ENCODE peak calls at places on chromosomes 7 and 10, in five cellular contexts. C is neuronal stem cell, W is mesenchymal stem cell, M is mesendoderm, P is H1. T is an unnamed sample.

GRCh38 chr10:105868935-105869334 is 1227.8 kb downstream of the SORCS3 start:
- DNase-seq in C (no peak), W (no peak), M (no peak), P (no peak), T (no peak)

GRCh38 chr10:30857803-30858202 is 173.9 kb downstream of the ZNF438 start:
- DNase-seq in C (no peak), W (peak), M (no peak), P (no peak), T (peak)

GRCh38 chr10:127368101-127368500 is 171.7 kb upstream of the INSYN2A start:
- DNase-seq in C (no peak), W (no peak), M (no peak), P (no peak), T (no peak)

GRCh38 chr10:99694171-99694570 is 34.9 kb downstream of the ENTPD7 start:
- DNase-seq in C (no peak), W (peak), M (no peak), P (no peak), T (peak)

GRCh38 chr7:156752371-156753297 is 112.1 kb downstream of the RNF32 start:
- DNase-seq in C (peak), W (peak), M (no peak), P (no peak), T (peak)

GRCh38 chr10:104622598-104623209 is 18.4 kb upstream of the SORCS3 start:
- DNase-seq in C (peak), W (no peak), M (peak), P (no peak), T (no peak)

GRCh38 chr7:1103009-1103788 is 15.3 kb downstream of the GPER1 start:
- DNase-seq in C (no peak), W (no peak), M (no peak), P (no peak), T (no peak)

GRCh38 chr7:81606078-81606863 is 163.6 kb downstream of the HGF start:
- DNase-seq in C (no peak), W (no peak), M (no peak), P (no peak), T (no peak)

GRCh38 chr7:154503962-154504550 is 451.9 kb downstream of the DPP6 start:
- DNase-seq in C (peak), W (peak), M (peak), P (no peak), T (peak)

GRCh38 chr10:117186832-117187615 is 10.3 kb upstream of the KCNK18 start:
- DNase-seq in C (no peak), W (no peak), M (peak), P (no peak), T (peak)

GRCh38 chr10:50417906-50418697 is 166.8 kb upstream of the ASAH2 start:
- DNase-seq in C (peak), W (peak), M (peak), P (peak), T (peak)

GRCh38 chr7:156162451-156162850 is 350.2 kb upstream of the SHH start:
- DNase-seq in C (no peak), W (no peak), M (no peak), P (no peak), T (no peak)

GRCh38 chr10:124614003-124614659 is 130.0 kb downstream of the FAM53B start:
- DNase-seq in C (no peak), W (no peak), M (no peak), P (no peak), T (no peak)

GRCh38 chr10:126118476-126118875 is 222.1 kb downstream of the FANK1 start:
- DNase-seq in C (no peak), W (no peak), M (no peak), P (no peak), T (no peak)

GRCh38 chr10:761376-761775 is 71.9 kb upstream of the DIP2C start:
- DNase-seq in C (no peak), W (no peak), M (no peak), P (no peak), T (no peak)

DNA sequence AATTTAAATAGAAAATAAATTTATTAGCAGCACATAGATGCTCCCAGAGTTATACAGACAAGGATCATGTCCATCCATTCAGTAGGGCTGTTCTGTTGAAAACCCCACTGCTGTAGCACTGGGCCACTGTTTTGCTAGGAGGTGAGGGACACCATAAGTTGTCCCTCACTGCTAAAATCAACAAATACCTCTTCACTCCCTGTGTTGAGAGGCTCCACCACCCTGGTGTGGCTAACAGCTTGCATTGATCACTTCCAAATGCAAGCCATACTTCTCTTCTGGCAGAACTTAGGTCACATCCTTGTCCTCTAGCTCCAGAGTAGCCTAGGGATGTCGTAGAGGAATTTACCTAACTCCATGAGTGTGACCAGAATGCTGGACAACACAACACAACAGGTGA is 55.4 kb downstream of the MDFIC start:
- DNase-seq in C (no peak), W (no peak), M (peak), P (no peak), T (no peak)
- H3K23ac ChIP-seq in C (no peak), W (no peak), M (no peak), P (no peak), T (peak)

DNA sequence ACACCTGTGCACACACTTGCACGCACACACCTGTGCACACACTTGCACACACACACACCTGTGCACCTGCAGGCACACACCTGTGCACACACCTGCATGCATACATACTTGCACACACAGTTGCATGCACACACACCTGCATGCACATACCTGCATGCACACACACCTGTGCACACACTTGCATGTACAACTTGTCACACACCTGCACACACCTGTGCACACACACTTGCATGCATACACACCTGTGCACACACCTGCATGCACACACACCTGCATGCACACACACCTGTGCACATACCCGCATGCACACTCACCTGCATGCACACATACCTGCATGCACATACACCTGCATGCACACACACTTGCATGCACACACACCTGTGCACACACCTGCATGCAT is 150.1 kb upstream of the RHEB start:
- DNase-seq in C (no peak), W (no peak), M (no peak), P (no peak), T (no peak)
- H3K23ac ChIP-seq in C (peak), W (no peak), M (no peak), P (no peak), T (no peak)

DNA sequence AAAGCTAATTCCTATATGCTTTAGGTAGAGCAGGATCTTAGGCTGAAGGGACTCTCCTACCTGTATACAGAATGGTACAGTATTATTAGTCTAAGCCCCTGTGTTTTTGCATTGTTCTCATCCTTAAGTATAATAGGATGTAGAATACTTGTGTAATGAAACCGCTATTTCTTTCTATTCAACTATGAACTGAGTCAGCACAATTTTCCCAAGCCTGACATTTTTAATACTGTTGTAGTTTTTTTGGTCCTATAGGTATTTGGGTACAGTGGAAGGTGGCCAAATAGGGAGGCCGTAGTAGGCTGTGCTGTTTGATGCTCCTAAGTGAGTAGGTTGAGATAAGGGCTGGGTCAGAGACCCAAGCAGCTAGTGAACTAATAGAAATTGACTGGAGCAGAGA is 205.1 kb downstream of the MACC1 start:
- DNase-seq in C (no peak), W (no peak), M (no peak), P (no peak), T (no peak)
- H3K23ac ChIP-seq in C (no peak), W (no peak), M (no peak), P (no peak), T (no peak)

GRCh38 chr7:94053532-94053931 is 49.4 kb upstream of the BET1 start:
- DNase-seq in C (no peak), W (no peak), M (no peak), P (no peak), T (no peak)
- H3K23ac ChIP-seq in C (no peak), W (no peak), M (no peak), P (no peak), T (no peak)

DNA sequence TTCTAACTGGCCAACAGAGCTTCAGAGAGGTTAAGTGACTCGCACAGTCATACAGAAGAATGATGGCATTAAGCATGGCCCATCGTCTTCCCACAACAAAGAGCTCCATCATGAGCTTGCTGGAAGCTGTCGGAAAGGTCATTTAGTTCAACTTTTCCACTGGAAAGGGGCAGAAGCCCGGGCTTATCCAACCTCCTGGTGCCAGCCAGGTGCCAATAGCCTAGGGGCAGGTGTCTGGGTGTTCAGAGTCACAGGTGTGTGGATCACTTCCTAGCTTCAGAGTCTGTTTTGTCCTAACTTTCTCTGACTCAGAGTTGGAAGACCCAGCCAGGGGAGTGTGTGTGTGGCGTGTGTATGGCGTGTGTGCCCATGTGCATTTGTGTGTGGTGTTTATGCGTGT is 1.3 kb upstream of the TRPV6 start:
- DNase-seq in C (no peak), W (no peak), M (no peak), P (no peak), T (no peak)
- H3K23ac ChIP-seq in C (no peak), W (no peak), M (no peak), P (no peak), T (no peak)

T was measured in IMR-90.